ENCODE peak calls at places on chromosomes 5 and 9, in seven cellular contexts. X, P, N, C, D, F and W are unnamed samples.

GRCh38 chr9:5446451-5447236 is 3.7 kb upstream of the CD274 start:
- DNase-seq in X (no peak), P (no peak), N (no peak), C (no peak), D (no peak), F (no peak), W (no peak)

GRCh38 chr5:63916786-63917185 is 45.5 kb downstream of the HTR1A start:
- DNase-seq in X (no peak), P (no peak), N (no peak), C (no peak), D (no peak), F (peak; percentile 18), W (no peak)

GRCh38 chr5:143036146-143036927 is 266.2 kb downstream of the ARHGAP26 start:
- DNase-seq in X (no peak), P (no peak), N (no peak), C (no peak), D (no peak), F (no peak), W (no peak)

GRCh38 chr5:124923131-124923530 is 176.7 kb upstream of the ZNF608 start:
- DNase-seq in X (no peak), P (no peak), N (no peak), C (no peak), D (no peak), F (no peak), W (no peak)

GRCh38 chr9:98854206-98854756 is 46.8 kb downstream of the GALNT12 start:
- DNase-seq in X (peak; percentile 69), P (no peak), N (no peak), C (no peak), D (no peak), F (no peak), W (no peak)

GRCh38 chr5:168879929-168880328 is 300.8 kb upstream of the PANK3 start:
- DNase-seq in X (peak; percentile 31), P (no peak), N (no peak), C (no peak), D (no peak), F (peak; percentile 46), W (no peak)

GRCh38 chr5:135438712-135439111 is 8.4 kb downstream of the DCANP1 start:
- DNase-seq in X (no peak), P (no peak), N (no peak), C (no peak), D (no peak), F (no peak), W (no peak)

GRCh38 chr5:179858241-179858585 is 404 bp downstream of the MRNIP start:
- DNase-seq in X (peak; percentile 68), P (no peak), N (no peak), C (no peak), D (peak; percentile 91), F (no peak), W (no peak)

GRCh38 chr5:178329331-178329730 is 96.7 kb upstream of the PHYKPL start:
- DNase-seq in X (no peak), P (no peak), N (no peak), C (no peak), D (no peak), F (no peak), W (no peak)

GRCh38 chr5:150166193-150167162 is at the start of gene CDX1:
- DNase-seq in X (no peak), P (no peak), N (no peak), C (no peak), D (peak; percentile 82), F (no peak), W (no peak)

GRCh38 chr5:160438316-160439204 is 16.9 kb downstream of the PTTG1 start:
- DNase-seq in X (peak; percentile 85), P (no peak), N (peak; percentile 60), C (no peak), D (no peak), F (peak; percentile 72), W (no peak)

GRCh38 chr9:17665450-17665849 is 86.6 kb downstream of the SH3GL2 start:
- DNase-seq in X (no peak), P (no peak), N (no peak), C (no peak), D (no peak), F (no peak), W (no peak)

GRCh38 chr9:133658442-133659431 is 22.6 kb downstream of the DBH start:
- DNase-seq in X (peak; percentile 59), P (no peak), N (no peak), C (peak; percentile 54), D (peak; percentile 86), F (peak; percentile 11), W (no peak)

GRCh38 chr5:78659714-78660113 is 11.1 kb upstream of the LHFPL2 start:
- DNase-seq in X (peak; percentile 21), P (no peak), N (no peak), C (no peak), D (no peak), F (peak; percentile 85), W (no peak)

GRCh38 chr9:135378751-135379150 is 100.8 kb upstream of the PPP1R26 start:
- DNase-seq in X (no peak), P (no peak), N (no peak), C (no peak), D (no peak), F (no peak), W (no peak)

GRCh38 chr9:135381911-135382310 is 97.7 kb upstream of the PPP1R26 start:
- DNase-seq in X (no peak), P (no peak), N (no peak), C (no peak), D (no peak), F (no peak), W (no peak)

GRCh38 chr9:135377431-135377830 is 102.2 kb upstream of the PPP1R26 start:
- DNase-seq in X (no peak), P (no peak), N (no peak), C (no peak), D (no peak), F (no peak), W (no peak)

GRCh38 chr9:135379540-135380267 is 99.9 kb upstream of the PPP1R26 start:
- DNase-seq in X (no peak), P (no peak), N (no peak), C (no peak), D (no peak), F (no peak), W (no peak)

DNA sequence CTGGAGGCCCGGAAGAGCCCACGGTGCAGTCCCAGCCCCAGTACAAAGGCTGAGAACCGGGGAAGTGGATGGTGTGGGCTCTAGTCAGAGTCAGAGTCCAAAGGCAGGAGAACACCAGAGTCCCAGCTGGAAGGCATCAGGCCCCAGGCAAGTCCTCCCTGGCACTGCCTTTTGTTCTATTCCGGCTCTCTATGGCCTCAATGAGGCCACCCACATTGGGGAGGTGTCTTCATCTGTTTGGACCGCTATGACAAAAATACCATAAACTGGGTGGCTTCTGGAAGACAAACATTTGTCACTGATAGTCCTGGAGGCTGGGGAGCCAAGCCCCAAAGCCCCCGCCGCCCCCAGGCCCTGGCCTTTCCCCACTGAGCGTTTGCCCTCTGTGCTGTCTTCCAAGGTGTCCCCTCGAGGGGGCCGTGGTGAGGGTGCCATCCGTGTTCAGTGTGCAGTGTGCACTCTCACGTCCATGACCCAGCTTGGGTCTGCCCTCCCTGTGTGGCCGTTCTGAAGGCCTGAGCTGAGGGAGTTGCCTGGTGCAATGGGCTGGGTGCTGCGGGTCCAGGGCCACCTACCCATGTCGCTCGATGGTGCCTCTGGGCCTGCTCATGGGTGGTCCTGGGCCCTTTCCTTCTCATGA is 99.1 kb upstream of the PPP1R26 start:
- DNase-seq in X (no peak), P (no peak), N (no peak), C (no peak), D (no peak), F (no peak), W (no peak)
- H3K27me3 ChIP-seq in X (peaks cover 33% of the 10 kb centered on the region), P (no peaks in the 10 kb centered on the region), N (no peaks in the 10 kb centered on the region), C (peaks cover 7% of the 10 kb centered on the region), D (no peaks in the 10 kb centered on the region), F (no peaks in the 10 kb centered on the region), W (no peaks in the 10 kb centered on the region)

DNA sequence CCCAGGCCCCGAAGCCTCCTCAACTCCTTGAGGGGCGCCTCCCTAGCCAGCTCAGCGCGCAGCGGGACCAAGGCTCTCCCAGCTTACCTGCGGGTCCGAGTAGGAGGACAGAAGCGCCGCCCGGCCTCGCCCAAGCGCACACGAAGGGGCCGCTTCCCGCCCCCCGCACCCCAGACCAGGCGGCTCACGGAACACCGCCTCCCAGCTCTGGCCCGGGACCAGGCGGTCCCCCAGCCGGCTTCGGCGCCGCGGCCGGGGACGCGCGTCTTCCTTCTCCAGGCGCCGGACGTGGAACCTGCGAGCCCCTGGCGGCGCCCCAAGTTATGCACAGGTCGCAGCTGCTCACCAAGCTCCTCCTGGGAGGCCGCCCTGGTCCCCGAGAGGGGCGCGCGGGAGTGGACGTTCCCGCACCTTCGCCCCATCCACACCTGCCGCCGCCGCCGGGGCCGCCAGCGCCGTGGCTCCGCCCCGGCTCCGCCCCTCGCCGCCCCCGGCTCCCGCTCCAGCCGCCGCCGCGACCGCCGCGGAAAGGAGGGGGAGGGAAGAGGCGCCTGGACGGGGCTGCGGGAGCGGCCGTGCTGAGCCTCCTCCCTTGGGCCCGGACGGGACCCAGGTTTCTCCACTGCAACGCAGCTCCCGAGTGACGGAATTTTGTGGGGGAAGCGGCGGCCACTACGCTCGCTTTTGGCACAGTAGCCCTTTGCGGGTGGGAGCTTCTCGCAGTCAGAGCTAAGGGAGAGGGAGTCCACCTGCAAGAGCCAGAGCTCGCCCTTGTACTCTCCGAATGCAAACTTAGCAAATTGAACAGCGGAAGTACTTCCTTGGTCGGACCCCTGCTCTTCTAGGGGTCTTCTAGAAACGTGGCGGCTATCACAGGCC is 77.5 kb upstream of the IFNE start:
- DNase-seq in X (peak; percentile 82), P (no peak), N (peak; percentile 64), C (peak; percentile 9), D (peak; percentile 89), F (no peak), W (no peak)
- H3K27me3 ChIP-seq in X (no peaks in the 10 kb centered on the region), P (no peaks in the 10 kb centered on the region), N (peaks cover 34% of the 10 kb centered on the region), C (peaks cover 86% of the 10 kb centered on the region), D (peaks cover 7% of the 10 kb centered on the region), F (no peaks in the 10 kb centered on the region), W (peaks cover 11% of the 10 kb centered on the region)

GRCh38 chr5:169974121-169974770 is 6.0 kb downstream of the INSYN2B start:
- DNase-seq in X (no peak), P (no peak), N (no peak), C (no peak), D (no peak), F (no peak), W (no peak)

GRCh38 chr5:169970334-169970733 is 10.0 kb downstream of the INSYN2B start:
- DNase-seq in X (no peak), P (no peak), N (no peak), C (no peak), D (no peak), F (no peak), W (no peak)

GRCh38 chr5:169970911-169971436 is 9.3 kb downstream of the INSYN2B start:
- DNase-seq in X (peak; percentile 56), P (no peak), N (no peak), C (peak; percentile 20), D (peak; percentile 20), F (peak; percentile 58), W (no peak)

DNA sequence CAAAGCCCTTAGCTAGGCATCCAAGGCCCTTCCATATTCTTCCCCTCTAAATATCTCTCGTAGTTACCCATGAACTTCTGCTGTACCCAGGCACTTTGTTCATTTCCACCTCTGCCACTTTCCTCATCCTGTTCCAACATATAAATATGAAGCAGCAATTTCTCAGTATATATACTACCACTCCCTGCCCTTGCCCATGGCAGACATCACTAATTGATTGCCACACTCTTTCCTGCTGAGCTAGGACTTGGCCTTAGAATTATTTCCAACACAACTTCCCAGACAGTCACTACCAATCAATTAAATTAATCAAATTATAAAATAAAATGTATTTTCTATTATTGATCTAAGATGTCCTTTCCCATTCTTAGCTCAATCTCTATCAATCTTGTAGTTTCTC is 8.5 kb downstream of the INSYN2B start:
- DNase-seq in X (no peak), P (no peak), N (no peak), C (no peak), D (no peak), F (no peak), W (no peak)
- H3K27me3 ChIP-seq in X (no peaks in the 10 kb centered on the region), P (no peaks in the 10 kb centered on the region), N (no peaks in the 10 kb centered on the region), C (peaks cover 18% of the 10 kb centered on the region), D (no peaks in the 10 kb centered on the region), F (no peaks in the 10 kb centered on the region), W (no peaks in the 10 kb centered on the region)

GRCh38 chr5:175815126-175815913 is 56.1 kb upstream of the CPLX2 start:
- DNase-seq in X (no peak), P (no peak), N (no peak), C (no peak), D (no peak), F (no peak), W (no peak)
- H3K27me3 ChIP-seq in X (peaks cover 44% of the 10 kb centered on the region), P (peaks cover 2% of the 10 kb centered on the region), N (no peaks in the 10 kb centered on the region), C (peaks cover 5% of the 10 kb centered on the region), D (no peaks in the 10 kb centered on the region), F (no peaks in the 10 kb centered on the region), W (no peaks in the 10 kb centered on the region)